ENCODE peak calls at places on chromosomes 6 and 20, in seven cellular contexts. Q is mucosa of descending colon; V is CD4-positive, alpha-beta T cell; X is foreskin fibroblast; Y is bronchial epithelial cell; B is cardiac muscle cell; A is astrocyte. J is an unnamed sample.

GRCh38 chr6:43933111-43933885 is 163.3 kb downstream of the VEGFA start:
- DNase-seq in X (no peak), B (no peak), Y (no peak), A (peak), Q (no peak), V (no peak), J (no peak)

GRCh38 chr6:56849876-56850275 is 105.0 kb upstream of the BEND6 start:
- DNase-seq in V (no peak), B (no peak), Y (no peak), A (peak), Q (no peak), X (peak), J (no peak)

GRCh38 chr6:90382760-90383159 is 86.1 kb upstream of the BACH2 start:
- DNase-seq in Q (no peak), B (no peak), X (no peak), V (no peak), A (no peak), Y (no peak), J (no peak)

GRCh38 chr6:31086788-31087440 is 25.5 kb downstream of the C6orf15 start:
- DNase-seq in Q (no peak), X (peak), Y (peak), V (no peak), B (no peak), A (peak), J (no peak)

GRCh38 chr20:1894951-1895673 is at the start of gene SIRPA:
- DNase-seq in Y (no peak), Q (peak), V (no peak), A (peak), X (peak), B (peak), J (no peak)

GRCh38 chr20:25394276-25394675 is 3.6 kb upstream of the ABHD12 start:
- DNase-seq in B (no peak), Y (no peak), X (no peak), V (no peak), Q (no peak), A (no peak), J (no peak)

GRCh38 chr20:60060006-60060557 is 101.9 kb downstream of the CDH26 start:
- DNase-seq in X (no peak), Q (no peak), B (no peak), A (no peak), Y (no peak), V (no peak), J (no peak)

GRCh38 chr6:42131531-42131930 is 10.9 kb downstream of the C6orf132 start:
- DNase-seq in Y (peak), B (no peak), X (peak), V (no peak), Q (no peak), A (peak), J (no peak)

GRCh38 chr20:45783656-45784294 is 7.9 kb downstream of the WFDC3 start:
- DNase-seq in A (no peak), X (no peak), B (no peak), Q (peak), V (no peak), Y (peak), J (no peak)

GRCh38 chr6:26097268-26097875 is 10.1 kb downstream of the HFE start:
- DNase-seq in Q (peak), A (no peak), Y (peak), B (peak), V (peak), X (peak), J (peak)

GRCh38 chr6:28597924-28598323 is 72.2 kb downstream of the GPX5 start:
- DNase-seq in Y (no peak), X (no peak), Q (no peak), V (no peak), B (no peak), A (no peak), J (no peak)

GRCh38 chr6:3412779-3413500 is 43.9 kb downstream of the SLC22A23 start:
- DNase-seq in A (no peak), X (no peak), Y (no peak), Q (no peak), B (no peak), V (no peak), J (no peak)

GRCh38 chr6:21856096-21856825 is 262.7 kb downstream of the SOX4 start:
- DNase-seq in Y (peak), A (peak), X (peak), V (no peak), B (no peak), Q (no peak), J (no peak)

GRCh38 chr6:151413372-151414145 is 22.2 kb upstream of the ZBTB2 start:
- DNase-seq in Q (peak), Y (no peak), X (no peak), B (no peak), V (peak), A (no peak), J (no peak)

GRCh38 chr6:116313377-116313776 is 33.6 kb upstream of the TSPYL1 start:
- DNase-seq in X (peak), B (no peak), V (no peak), Q (no peak), Y (peak), A (peak), J (no peak)

GRCh38 chr6:116314218-116314617 is 34.5 kb upstream of the TSPYL1 start:
- DNase-seq in V (no peak), X (no peak), Y (peak), B (no peak), Q (no peak), A (peak), J (no peak)

GRCh38 chr6:116314878-116315277 is 35.1 kb upstream of the TSPYL1 start:
- DNase-seq in B (no peak), X (no peak), Y (peak), Q (no peak), V (no peak), A (no peak), J (no peak)

GRCh38 chr6:116316772-116317467 is 37.2 kb upstream of the TSPYL1 start:
- DNase-seq in X (no peak), V (no peak), Q (no peak), B (no peak), A (no peak), Y (no peak), J (no peak)
- TF ChIP-seq CTCF in X (no peak), V (no peak), Q (no peak), B (no peak), A (no peak), Y (no peak), J (no peak)

DNA sequence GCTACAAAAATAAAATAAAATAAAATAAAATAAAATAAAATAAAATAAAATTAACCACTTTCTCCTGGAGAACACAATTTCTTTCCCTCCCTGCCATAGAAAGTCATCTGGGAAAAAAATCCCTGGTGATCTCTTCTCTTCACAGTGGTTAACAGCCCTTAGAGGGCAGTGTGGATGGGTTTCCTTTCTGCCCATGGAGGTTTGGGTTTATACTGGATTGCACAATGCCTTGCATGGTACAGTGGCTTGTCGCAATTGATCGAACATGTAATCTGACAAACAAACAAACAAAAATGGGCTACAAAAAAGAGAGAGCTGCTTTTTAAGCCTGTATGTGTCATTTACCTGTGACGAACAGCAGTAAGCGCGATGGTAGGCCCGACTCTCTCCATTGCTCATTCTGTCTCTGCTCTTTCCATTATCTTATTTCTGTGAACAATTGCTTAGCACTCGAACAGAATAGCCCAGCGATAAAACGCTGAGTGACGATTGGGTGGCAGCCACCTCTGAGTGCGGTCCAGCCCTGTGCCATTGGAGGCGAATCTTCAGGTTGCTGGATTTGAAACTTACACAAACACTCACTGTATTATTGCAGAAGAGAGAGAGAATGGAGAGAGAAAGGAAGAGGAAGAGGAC is 166.1 kb downstream of the CD83 start:
- DNase-seq in V (no peak), A (no peak), Q (no peak), X (no peak), B (peak), Y (no peak), J (no peak)
- TF ChIP-seq CTCF in V (no peak), A (no peak), Q (no peak), X (no peak), B (peak), Y (no peak), J (no peak)

DNA sequence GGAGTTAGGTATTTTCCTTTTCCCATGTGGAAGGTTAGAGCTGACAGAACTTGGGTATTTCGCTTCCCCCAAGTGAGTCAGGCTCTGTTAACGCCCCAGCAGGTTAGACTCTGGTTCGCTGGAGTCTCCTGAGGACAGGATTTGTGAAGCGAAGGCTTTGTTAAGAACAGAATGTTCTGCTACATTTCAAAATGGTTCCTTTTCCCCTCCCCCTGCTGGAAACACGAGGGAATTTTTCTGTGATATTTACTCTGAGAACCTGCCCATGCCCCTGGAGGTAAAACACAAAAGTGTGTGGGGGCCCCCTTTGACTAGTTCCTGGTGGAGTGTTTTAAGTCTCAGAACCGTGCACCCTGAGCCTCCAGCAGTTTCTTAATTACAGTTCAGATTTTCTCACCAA is 731.4 kb upstream of the CITED2 start:
- DNase-seq in Y (peak), B (peak), A (no peak), X (peak), Q (peak), V (no peak), J (no peak)
- TF ChIP-seq CTCF in Y (peak), B (peak), A (no peak), X (peak), Q (no peak), V (no peak), J (no peak)

GRCh38 chr6:147770221-147770620 is 261.7 kb downstream of the SAMD5 start:
- DNase-seq in Q (no peak), Y (no peak), X (no peak), V (no peak), B (no peak), A (no peak), J (no peak)

GRCh38 chr6:147779624-147780023 is 271.1 kb downstream of the SAMD5 start:
- DNase-seq in A (no peak), Q (no peak), B (no peak), V (no peak), Y (no peak), X (no peak), J (no peak)

GRCh38 chr6:147772724-147773123 is 264.2 kb downstream of the SAMD5 start:
- DNase-seq in B (no peak), V (no peak), X (no peak), Q (no peak), Y (no peak), A (no peak), J (no peak)

GRCh38 chr6:147776631-147777030 is 268.1 kb downstream of the SAMD5 start:
- DNase-seq in Y (no peak), A (no peak), Q (no peak), B (no peak), X (no peak), V (no peak), J (no peak)

GRCh38 chr6:147774856-147775255 is 266.4 kb downstream of the SAMD5 start:
- DNase-seq in X (no peak), Q (no peak), Y (no peak), A (no peak), V (no peak), B (peak), J (no peak)
- TF ChIP-seq CTCF in X (no peak), Q (no peak), Y (peak), A (no peak), V (no peak), B (peak), J (no peak)

GRCh38 chr6:132780770-132781371 is 17.6 kb downstream of the SLC18B1 start:
- DNase-seq in Y (peak), B (no peak), A (no peak), X (peak), Q (no peak), V (no peak), J (no peak)
- TF ChIP-seq CTCF in Y (peak), B (peak), A (peak), X (peak), Q (no peak), V (peak), J (no peak)

GRCh38 chr6:133890941-133891813 is 2.3 kb downstream of the TCF21 start:
- DNase-seq in Q (peak), B (peak), Y (peak), X (peak), V (no peak), A (no peak), J (no peak)
- TF ChIP-seq CTCF in Q (no peak), B (no peak), Y (no peak), X (no peak), V (no peak), A (no peak), J (no peak)

GRCh38 chr6:129183039-129183438 is 300.1 kb downstream of the LAMA2 start:
- DNase-seq in X (no peak), B (no peak), V (no peak), A (no peak), Y (no peak), Q (no peak), J (no peak)

GRCh38 chr6:129175066-129175465 is 292.1 kb downstream of the LAMA2 start:
- DNase-seq in A (no peak), X (peak), Y (peak), Q (no peak), B (no peak), V (no peak), J (no peak)

GRCh38 chr6:129183681-129184216 is 300.8 kb downstream of the LAMA2 start:
- DNase-seq in B (no peak), X (peak), Y (peak), Q (no peak), A (peak), V (no peak), J (no peak)

GRCh38 chr6:129181001-129181400 is 298.1 kb downstream of the LAMA2 start:
- DNase-seq in A (no peak), X (peak), Q (no peak), Y (no peak), B (no peak), V (no peak), J (no peak)

GRCh38 chr6:129177801-129178200 is 294.9 kb downstream of the LAMA2 start:
- DNase-seq in V (no peak), Q (no peak), A (no peak), Y (no peak), X (no peak), B (no peak), J (no peak)
- TF ChIP-seq CTCF in V (no peak), Q (no peak), A (no peak), Y (no peak), X (no peak), B (no peak), J (no peak)

GRCh38 chr6:69164564-69165252 is 529.6 kb downstream of the ADGRB3 start:
- DNase-seq in Q (no peak), Y (no peak), A (no peak), X (peak), V (no peak), B (peak), J (no peak)
- TF ChIP-seq CTCF in Q (no peak), Y (no peak), A (peak), X (peak), V (no peak), B (no peak), J (no peak)

GRCh38 chr6:23413327-23414203 is 712.5 kb upstream of the NRSN1 start:
- DNase-seq in Y (peak), Q (no peak), V (no peak), A (peak), X (peak), B (no peak), J (no peak)

GRCh38 chr6:23415819-23416427 is 710.1 kb upstream of the NRSN1 start:
- DNase-seq in B (no peak), A (no peak), V (no peak), Q (no peak), Y (no peak), X (no peak), J (no peak)

GRCh38 chr6:23414204-23414501 is 711.9 kb upstream of the NRSN1 start:
- DNase-seq in B (peak), V (no peak), Y (peak), X (peak), Q (no peak), A (peak), J (no peak)

GRCh38 chr6:23412770-23413169 is 713.2 kb upstream of the NRSN1 start:
- DNase-seq in Y (peak), Q (no peak), A (no peak), B (no peak), X (peak), V (no peak), J (no peak)

DNA sequence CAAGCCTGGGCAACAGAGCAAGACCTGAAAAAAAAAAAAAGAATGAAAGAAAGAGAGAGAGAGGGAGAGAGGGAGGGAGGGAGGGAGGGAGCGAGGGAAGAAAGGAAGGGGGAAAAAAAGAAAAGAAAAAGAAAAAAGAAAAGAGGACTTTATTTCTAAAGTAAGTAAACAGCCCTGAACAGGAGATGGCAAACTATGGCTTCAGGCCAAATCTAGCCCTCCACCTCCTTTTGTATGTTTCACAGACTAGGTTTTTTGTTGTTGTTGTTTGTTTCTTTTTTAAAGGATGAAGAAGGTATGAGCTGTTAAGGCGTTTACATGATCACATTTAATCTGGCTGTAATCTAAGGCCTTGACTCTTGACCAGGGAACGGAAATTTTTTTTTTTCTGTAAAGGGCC is 711.1 kb upstream of the NRSN1 start:
- DNase-seq in A (no peak), B (no peak), X (no peak), Q (no peak), V (no peak), Y (no peak), J (no peak)
- TF ChIP-seq CTCF in A (no peak), B (no peak), X (no peak), Q (no peak), V (no peak), Y (no peak), J (no peak)

J was measured in natural killer cell.